ENCODE peak calls at places on chromosomes 7 and 10, in seven cellular contexts. R is GM12878, P is tibial nerve, D is A549, V is ovary, U is body of pancreas, T is heart left ventricle. O is an unnamed sample.

GRCh38 chr10:72370201-72370722 is 15.5 kb upstream of the DNAJB12 start:
- DNase-seq in R (peak; percentile 9), P (no peak), D (no peak), V (no peak), U (no peak), T (no peak), O (no peak)

GRCh38 chr10:60425392-60426110 is 35.9 kb upstream of the ANK3 start:
- DNase-seq in R (no peak), P (no peak), D (peak; percentile 74), V (no peak), U (no peak), T (no peak), O (no peak)

GRCh38 chr10:66680886-66681285 is 244.9 kb upstream of the LRRTM3 start:
- DNase-seq in R (no peak), P (no peak), D (no peak), V (no peak), U (no peak), T (no peak), O (no peak)

GRCh38 chr10:2145486-2145885 is 408.2 kb upstream of the ADARB2 start:
- DNase-seq in R (no peak), P (no peak), D (no peak), V (no peak), U (no peak), T (no peak), O (no peak)

GRCh38 chr7:135512135-135512887 is 2.4 kb upstream of the CNOT4 start:
- DNase-seq in R (peak; percentile 37), P (peak; percentile 34), D (peak; percentile 90), V (no peak), U (peak; percentile 44), T (no peak), O (peak; percentile 6)

GRCh38 chr10:119538632-119539358 is 3.7 kb downstream of the RGS10 start:
- DNase-seq in R (no peak), P (no peak), D (no peak), V (no peak), U (no peak), T (no peak), O (no peak)

GRCh38 chr7:158815046-158815445 is 14.3 kb downstream of the ESYT2 start:
- DNase-seq in R (no peak), P (no peak), D (no peak), V (no peak), U (no peak), T (no peak), O (peak; percentile 33)

GRCh38 chr10:117174439-117175214 is 22.7 kb upstream of the KCNK18 start:
- DNase-seq in R (peak; percentile 51), P (peak; percentile 85), D (peak; percentile 80), V (peak; percentile 75), U (peak; percentile 87), T (peak; percentile 70), O (peak; percentile 26)

GRCh38 chr10:95539560-95540284 is 21.4 kb downstream of the SORBS1 start:
- DNase-seq in R (no peak), P (no peak), D (no peak), V (no peak), U (no peak), T (no peak), O (no peak)

GRCh38 chr7:74141705-74142104 is 32.5 kb upstream of the EIF4H start:
- DNase-seq in R (no peak), P (no peak), D (no peak), V (no peak), U (no peak), T (no peak), O (no peak)

DNA sequence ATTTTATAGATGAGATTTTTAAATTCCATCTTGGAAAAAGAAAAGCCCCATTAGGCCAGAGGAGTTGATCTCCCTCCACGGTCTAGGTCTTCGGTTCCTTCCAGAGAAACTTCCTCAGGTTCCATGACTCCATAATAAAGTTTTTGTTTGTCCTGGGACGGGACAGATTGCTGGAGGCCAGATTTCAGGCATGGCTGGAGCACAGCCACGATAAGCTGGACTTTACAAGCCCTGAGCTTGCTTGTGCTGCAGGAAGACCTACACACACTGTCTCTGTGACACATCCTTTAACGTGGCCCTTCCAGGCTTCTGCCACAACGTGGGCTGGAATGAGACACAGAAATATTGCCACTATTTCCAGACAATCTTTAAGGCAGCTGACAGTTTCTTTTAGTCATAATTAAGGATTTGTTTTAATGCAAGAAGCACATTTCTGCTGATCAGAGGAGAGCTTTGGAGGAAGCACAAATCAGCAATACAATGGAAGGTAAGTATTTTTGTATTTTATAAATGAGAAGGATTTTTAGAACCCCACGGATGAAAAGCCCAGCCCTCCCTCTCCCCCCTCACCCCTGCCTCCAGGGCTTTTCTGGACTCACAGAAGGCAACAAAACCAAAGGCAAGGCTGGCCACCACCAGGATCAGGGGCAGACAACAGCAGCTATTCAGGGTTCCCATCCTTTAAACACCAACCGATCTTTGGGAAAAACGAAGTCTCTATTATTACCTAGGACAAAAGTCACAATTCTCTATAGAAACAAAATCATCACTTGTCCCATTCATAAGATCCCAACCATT is 6.5 kb downstream of the CTBP2 start:
- DNase-seq in R (no peak), P (no peak), D (no peak), V (no peak), U (no peak), T (no peak), O (no peak)
- H3K4me1 ChIP-seq in R (no peaks in the 10 kb centered on the region), P (peaks cover 94% of the 10 kb centered on the region), D (peaks cover 68% of the 10 kb centered on the region), V (peaks cover 35% of the 10 kb centered on the region), U (peaks cover 89% of the 10 kb centered on the region), T (peaks cover 88% of the 10 kb centered on the region), O (peaks cover 82% of the 10 kb centered on the region)

DNA sequence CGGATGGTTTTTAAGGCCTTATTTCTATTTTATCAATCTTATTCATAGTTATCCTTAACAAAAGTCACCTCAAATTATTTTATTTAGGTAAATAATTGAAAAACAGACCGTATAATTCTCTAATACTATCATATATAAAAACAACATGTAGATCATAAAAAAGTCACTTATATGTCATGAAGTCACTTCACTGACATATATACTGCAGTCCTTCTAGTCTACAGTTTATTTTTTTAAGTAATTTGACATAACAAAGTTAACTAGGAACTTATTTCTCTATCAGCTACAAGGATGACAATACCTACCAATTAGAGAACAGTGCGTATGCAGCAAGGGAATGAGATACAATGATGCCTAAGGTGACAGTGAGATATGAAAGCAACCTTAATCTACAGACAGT is 26.2 kb downstream of the JMJD1C start:
- DNase-seq in R (no peak), P (no peak), D (no peak), V (no peak), U (no peak), T (no peak), O (no peak)
- TF ChIP-seq CTCF in R (no peak), P (no peak), D (no peak), V (no peak), U (no peak), T (no peak), O (no peak)

DNA sequence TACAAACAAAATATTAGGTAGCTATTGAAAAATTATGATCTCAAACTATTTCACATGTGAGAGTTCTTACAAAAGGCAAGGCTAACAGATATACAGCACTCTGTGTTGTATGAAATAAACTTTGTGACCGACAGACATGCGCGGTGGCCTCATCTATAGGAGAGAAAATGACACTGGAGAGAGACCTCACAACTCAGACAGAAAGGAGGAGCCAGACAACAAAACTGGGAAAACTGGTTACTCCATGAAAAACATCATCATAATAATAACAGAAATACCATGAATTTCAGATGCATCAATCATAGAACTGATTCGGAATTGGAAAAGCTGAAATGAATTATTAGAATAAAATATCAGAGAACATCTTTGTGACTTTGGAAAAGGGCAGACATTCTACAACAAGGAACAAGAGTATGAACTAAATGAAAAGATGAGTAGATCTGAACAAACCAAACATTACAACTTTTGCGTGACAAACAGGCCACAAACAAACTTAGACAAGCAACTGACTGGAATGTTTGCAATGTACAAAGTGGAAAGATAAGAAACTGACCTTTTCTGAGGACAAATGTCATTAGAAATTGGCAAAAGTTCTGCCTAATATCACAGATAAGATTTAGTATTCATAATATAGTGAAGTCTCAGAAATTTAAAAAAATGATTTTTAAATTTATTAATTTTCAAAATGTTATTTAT is 69.3 kb downstream of the TNS3 start:
- DNase-seq in R (no peak), P (no peak), D (no peak), V (peak; percentile 9), U (no peak), T (no peak), O (no peak)
- TF ChIP-seq POLR2A in R (no peak), P (no peak), D (no peak), V (no peak), U (no peak), T (no peak), O (no peak)

GRCh38 chr10:69842020-69842419 is 40.3 kb downstream of the COL13A1 start:
- DNase-seq in R (no peak), P (no peak), D (no peak), V (no peak), U (no peak), T (no peak), O (no peak)
- H3K4me1 ChIP-seq in R (no peaks in the 10 kb centered on the region), P (no peaks in the 10 kb centered on the region), D (peaks cover 6% of the 10 kb centered on the region), V (no peaks in the 10 kb centered on the region), U (no peaks in the 10 kb centered on the region), T (no peaks in the 10 kb centered on the region), O (peaks cover 30% of the 10 kb centered on the region)

DNA sequence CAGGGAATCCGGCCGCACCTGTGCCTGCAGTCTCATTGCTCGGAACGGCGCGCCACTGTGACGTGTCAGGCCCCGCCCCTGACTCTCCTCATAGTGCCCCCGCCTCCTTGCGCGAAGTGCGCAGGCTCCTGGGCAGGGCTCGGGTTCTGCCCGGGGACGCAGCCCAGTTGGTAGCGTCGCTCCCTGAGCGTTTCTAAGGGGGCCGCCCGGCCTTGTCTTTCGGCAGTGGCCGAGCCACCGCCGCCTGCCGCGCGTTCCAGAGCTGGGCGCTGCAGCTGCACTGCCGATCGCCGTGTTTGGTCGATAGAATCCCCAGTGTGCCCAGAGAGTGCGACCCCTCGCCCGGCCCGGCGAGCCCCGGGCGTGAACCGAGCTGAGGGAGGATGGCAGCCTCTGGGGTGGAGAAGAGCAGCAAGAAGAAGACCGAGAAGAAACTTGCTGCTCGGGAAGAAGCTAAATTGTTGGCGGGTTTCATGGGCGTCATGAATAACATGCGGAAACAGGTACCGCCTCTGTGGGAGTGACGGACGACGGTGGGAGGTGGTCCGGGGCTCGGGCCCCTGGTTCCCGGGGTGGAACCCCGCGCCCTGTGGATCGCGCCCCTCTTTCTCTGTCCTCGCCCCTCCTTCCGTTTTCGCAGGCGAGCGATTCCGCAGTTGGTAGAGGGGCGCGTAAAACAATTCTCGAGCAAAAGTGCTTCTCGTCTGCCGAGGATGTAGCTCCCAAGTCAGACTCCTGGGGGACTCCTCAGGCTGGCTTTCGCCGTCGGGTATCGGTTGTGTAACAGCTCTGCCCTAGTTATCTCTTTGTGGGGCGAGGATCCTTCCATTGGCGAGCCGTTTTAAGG is at the start of gene KLHL7:
- DNase-seq in R (peak; percentile 64), P (peak; percentile 98), D (peak; percentile 93), V (peak; percentile 98), U (peak; percentile 97), T (peak; percentile 99), O (peak; percentile 96)
- TF ChIP-seq CTCF in R (no peak), P (no peak), D (no peak), V (no peak), U (peak; percentile 20), T (no peak), O (no peak)

GRCh38 chr7:156903232-156903909 is 10.4 kb upstream of the LMBR1 start:
- DNase-seq in R (no peak), P (peak; percentile 16), D (peak; percentile 60), V (no peak), U (peak; percentile 30), T (no peak), O (peak; percentile 90)
- TF ChIP-seq POLR2A in R (no peak), P (no peak), D (no peak), V (no peak), U (no peak), T (no peak), O (peak; percentile 35)

GRCh38 chr7:30175171-30175570 is 40.4 kb downstream of the MTURN start:
- DNase-seq in R (no peak), P (no peak), D (no peak), V (no peak), U (no peak), T (no peak), O (no peak)
- H3K4me1 ChIP-seq in R (peaks cover 25% of the 10 kb centered on the region), P (peaks cover 98% of the 10 kb centered on the region), D (peaks cover 21% of the 10 kb centered on the region), V (peaks cover 6% of the 10 kb centered on the region), U (peaks cover 48% of the 10 kb centered on the region), T (peaks cover 94% of the 10 kb centered on the region), O (peaks cover 67% of the 10 kb centered on the region)

GRCh38 chr10:80202934-80203834 is 2.2 kb downstream of the ANXA11 start:
- DNase-seq in R (peak; percentile 55), P (peak; percentile 48), D (peak; percentile 75), V (peak; percentile 71), U (peak; percentile 83), T (peak; percentile 81), O (peak; percentile 69)
- TF ChIP-seq CTCF in R (peak; percentile 48), P (peak; percentile 14), D (peak; percentile 52), V (no peak), U (peak; percentile 41), T (peak; percentile 35), O (no peak)